ENCODE peak calls at places on chromosomes 5 and 9, in eight cellular contexts. V is activated T-helper 1 cell treated with Interleukin-2 at 50 U/mL for 16 hours; R is WTC11; E is GM12892; L is spleen; D is effector memory CD4-positive, alpha-beta T cell; F is left ventricle myocardium inferior; M is anterior cingulate cortex. A is an unnamed sample.

GRCh38 chr5:171857537-171857936 is 71.9 kb downstream of the SMIM23 start:
- DNase-seq in V (no peak), R (no peak), E (no peak), L (no peak), D (no peak), F (no peak), M (no peak), A (peak; percentile 60)

GRCh38 chr5:68331202-68332108 is 115.9 kb downstream of the PIK3R1 start:
- DNase-seq in V (no peak), R (no peak), E (no peak), L (no peak), D (no peak), F (no peak), M (no peak), A (no peak)

GRCh38 chr5:146426853-146427618 is 20.1 kb upstream of the TCERG1 start:
- DNase-seq in V (no peak), R (no peak), E (no peak), L (no peak), D (no peak), F (no peak), M (no peak), A (peak; percentile 21)

GRCh38 chr5:179336126-179336870 is 9.0 kb downstream of the ADAMTS2 start:
- DNase-seq in V (no peak), R (no peak), E (no peak), L (peak; percentile 59), D (no peak), F (no peak), M (no peak), A (peak; percentile 86)

GRCh38 chr9:90975666-90976538 is 174.3 kb downstream of the SYK start:
- DNase-seq in V (no peak), R (no peak), E (no peak), L (no peak), D (no peak), F (no peak), M (no peak), A (no peak)

GRCh38 chr5:75113354-75113753 is 61.0 kb upstream of the GCNT4 start:
- DNase-seq in V (no peak), R (no peak), E (no peak), L (no peak), D (no peak), F (no peak), M (no peak), A (no peak)

GRCh38 chr9:96078866-96079505 is 203.5 kb downstream of the ERCC6L2 start:
- DNase-seq in V (no peak), R (no peak), E (no peak), L (no peak), D (no peak), F (no peak), M (no peak), A (peak; percentile 52)

GRCh38 chr9:113644321-113644720 is 180.8 kb downstream of the RGS3 start:
- DNase-seq in V (no peak), R (no peak), E (no peak), L (no peak), D (no peak), F (no peak), M (no peak), A (no peak)

GRCh38 chr5:147412561-147412960 is 97.3 kb downstream of the DPYSL3 start:
- DNase-seq in V (no peak), R (no peak), E (no peak), L (no peak), D (no peak), F (no peak), M (no peak), A (no peak)

GRCh38 chr5:96582343-96582742 is 79.8 kb upstream of the CAST start:
- DNase-seq in V (no peak), R (no peak), E (no peak), L (no peak), D (no peak), F (no peak), M (peak; percentile 24), A (no peak)

GRCh38 chr9:70902705-70903131 is 218.7 kb downstream of the TRPM3 start:
- DNase-seq in V (no peak), R (no peak), E (no peak), L (no peak), D (no peak), F (no peak), M (no peak), A (no peak)

GRCh38 chr9:23663536-23663935 is 162.5 kb downstream of the ELAVL2 start:
- DNase-seq in V (no peak), R (no peak), E (no peak), L (no peak), D (no peak), F (no peak), M (no peak), A (no peak)

GRCh38 chr5:67816456-67816855 is 399.1 kb upstream of the PIK3R1 start:
- DNase-seq in V (no peak), R (no peak), E (no peak), L (no peak), D (no peak), F (no peak), M (no peak), A (no peak)